ENCODE peak calls at places on chromosomes 12 and 14, in six cellular contexts. R is GM12891, F is H1, G is GM12878, K is K562, J is HepG2. H is an unnamed sample.

GRCh38 chr12:108600702-108601007 is 2.8 kb upstream of the TMEM119 start:
- DNase-seq in R (no peak), F (no peak), G (no peak), K (no peak), J (no peak), H (no peak)

GRCh38 chr14:50139192-50139591 is 22.8 kb upstream of the VCPKMT start:
- DNase-seq in F (no peak), G (no peak), J (no peak), K (no peak), R (no peak), H (no peak)

GRCh38 chr12:53046655-53047220 is 3.1 kb upstream of the TNS2 start:
- DNase-seq in J (peak), K (no peak), F (no peak), G (no peak), R (no peak), H (peak)

GRCh38 chr14:61527325-61528100 is 167.8 kb upstream of the HIF1A start:
- DNase-seq in G (no peak), K (peak), J (peak), F (no peak), R (no peak), H (no peak)

GRCh38 chr12:48978291-48978740 is at the start of gene WNT1:
- DNase-seq in J (no peak), F (peak), K (no peak), G (no peak), R (no peak), H (no peak)

GRCh38 chr12:3473844-3474243 is 17.2 kb upstream of the PRMT8 start:
- DNase-seq in F (no peak), J (no peak), G (no peak), R (no peak), K (no peak), H (no peak)

GRCh38 chr14:88323520-88324199 is 591 bp upstream of the KCNK10 start:
- DNase-seq in J (no peak), F (peak), K (no peak), R (peak), G (no peak), H (peak)

GRCh38 chr12:92466391-92467305 is 236.1 kb upstream of the PLEKHG7 start:
- DNase-seq in R (no peak), J (no peak), G (peak), F (peak), K (no peak), H (no peak)

GRCh38 chr12:6285063-6285477 is 25.4 kb upstream of the PLEKHG6 start:
- DNase-seq in G (no peak), J (peak), R (peak), K (peak), F (peak), H (peak)

GRCh38 chr14:88233915-88234314 is 89.2 kb downstream of the KCNK10 start:
- DNase-seq in J (peak), R (no peak), G (no peak), F (no peak), K (peak), H (no peak)

GRCh38 chr12:9120487-9121184 is 4.9 kb upstream of the A2M start:
- DNase-seq in G (no peak), F (no peak), K (no peak), J (no peak), R (no peak), H (no peak)

GRCh38 chr12:88334271-88334670 is 192.2 kb downstream of the TMTC3 start:
- DNase-seq in R (no peak), G (peak), J (no peak), K (no peak), F (no peak), H (no peak)
- TF ChIP-seq TAF1 in R (no peak), G (no peak), J (no peak), K (no peak), F (no peak), H (no peak)

DNA sequence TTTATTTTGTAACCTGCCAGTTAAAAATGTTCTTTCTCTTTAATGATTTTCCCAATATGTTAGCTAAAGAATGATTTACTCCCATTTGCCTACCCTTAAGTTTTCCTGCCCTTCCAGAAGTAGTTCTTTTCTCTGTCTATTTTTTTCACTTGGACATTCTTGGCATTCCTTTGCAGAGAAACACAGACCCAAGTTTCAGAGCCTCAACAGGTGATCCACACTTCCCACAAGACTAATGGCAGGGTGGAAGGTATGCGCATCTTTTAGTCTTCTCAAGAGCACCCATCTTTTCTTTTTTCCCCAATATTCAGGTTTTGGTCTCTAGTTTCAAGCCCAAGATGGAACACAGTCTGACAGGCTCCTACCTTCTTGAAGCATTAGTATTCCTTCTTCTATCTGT is 420.7 kb downstream of the ADAMTS20 start:
- DNase-seq in J (no peak), K (no peak), G (no peak), R (no peak), F (no peak), H (no peak)
- TF ChIP-seq POLR2AphosphoS5 in J (no peak), K (no peak), G (no peak), R (no peak), F (no peak), H (no peak)

DNA sequence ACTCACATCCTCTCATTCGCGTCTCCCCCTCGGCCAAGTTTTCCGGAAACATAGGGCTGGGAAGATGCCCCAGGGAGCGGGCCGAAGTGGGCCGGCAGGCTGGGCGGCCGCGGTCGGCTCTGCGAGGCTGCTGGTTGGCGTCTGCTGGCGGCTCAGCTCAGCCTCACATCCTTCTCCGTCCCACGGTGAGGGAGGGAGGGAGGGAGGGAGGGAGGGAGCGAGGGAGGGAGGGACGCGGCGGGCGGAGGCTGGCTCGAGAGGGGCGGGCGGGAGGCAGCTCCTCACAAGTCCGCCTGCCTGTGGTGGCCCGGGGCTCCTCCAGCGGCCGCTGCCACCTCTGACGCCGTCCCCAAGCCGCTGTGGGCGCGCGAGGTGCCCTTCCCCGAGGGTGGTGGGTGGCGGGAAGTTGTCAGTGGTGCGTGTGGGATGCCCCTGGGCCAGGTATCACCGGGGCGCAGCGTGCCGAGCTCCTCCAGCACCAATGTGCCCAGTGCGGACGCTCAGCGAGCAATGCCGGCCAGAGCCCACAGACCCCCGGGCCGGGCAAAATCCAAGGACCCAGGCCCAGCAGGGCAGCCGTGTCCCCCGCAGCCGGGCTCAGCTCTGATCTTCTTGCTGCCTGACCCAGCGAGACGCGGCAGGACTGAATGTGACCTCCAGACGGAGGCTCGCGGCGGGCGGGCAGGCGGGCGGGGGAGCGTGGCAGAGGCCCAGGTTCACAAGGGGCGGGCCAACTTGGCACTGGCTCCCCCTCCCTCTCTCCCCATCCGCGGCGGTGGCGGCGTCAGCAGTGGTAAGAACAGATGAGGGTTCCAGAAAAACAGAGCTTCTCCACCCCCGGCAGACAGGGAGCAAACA is 94.0 kb downstream of the RFLNA start:
- DNase-seq in R (no peak), K (no peak), G (no peak), F (peak), J (peak), H (no peak)
- TF ChIP-seq POLR2A in R (no peak), K (no peak), G (no peak), F (no peak), J (peak), H (no peak)

DNA sequence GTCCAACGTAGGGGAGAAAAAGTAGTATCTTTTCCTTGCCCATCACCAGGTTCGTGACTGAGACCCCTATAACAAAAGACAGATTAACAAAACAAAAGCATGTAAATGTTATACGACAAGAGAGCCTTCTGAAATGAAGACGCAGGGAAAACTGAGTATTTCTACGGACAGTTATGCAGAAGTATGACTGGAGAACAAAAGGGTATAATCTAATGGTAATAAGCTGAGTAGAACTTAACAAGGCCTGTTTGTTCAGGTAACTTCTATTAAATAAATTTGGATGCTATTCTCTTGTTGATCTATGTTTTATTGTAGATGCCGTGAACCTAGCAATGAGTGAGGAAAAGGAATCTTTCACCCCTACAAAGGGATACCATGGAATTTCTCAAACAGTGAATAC is 3.0 kb upstream of the CLEC7A start:
- DNase-seq in K (no peak), F (no peak), G (no peak), J (no peak), R (no peak), H (no peak)
- TF ChIP-seq TAF1 in K (no peak), F (no peak), G (no peak), J (no peak), R (no peak), H (no peak)

GRCh38 chr12:110533607-110534006 is 31.5 kb downstream of the RAD9B start:
- DNase-seq in F (no peak), G (no peak), R (no peak), K (no peak), J (peak), H (no peak)
- TF ChIP-seq POLR2AphosphoS5 in F (no peak), G (no peak), R (no peak), K (no peak), J (no peak), H (no peak)

GRCh38 chr12:54384591-54385041 is at the start of gene ZNF385A:
- DNase-seq in J (no peak), R (no peak), F (no peak), G (no peak), K (no peak), H (no peak)
- TF ChIP-seq POLR2A in J (no peak), R (no peak), F (no peak), G (no peak), K (no peak), H (no peak)

DNA sequence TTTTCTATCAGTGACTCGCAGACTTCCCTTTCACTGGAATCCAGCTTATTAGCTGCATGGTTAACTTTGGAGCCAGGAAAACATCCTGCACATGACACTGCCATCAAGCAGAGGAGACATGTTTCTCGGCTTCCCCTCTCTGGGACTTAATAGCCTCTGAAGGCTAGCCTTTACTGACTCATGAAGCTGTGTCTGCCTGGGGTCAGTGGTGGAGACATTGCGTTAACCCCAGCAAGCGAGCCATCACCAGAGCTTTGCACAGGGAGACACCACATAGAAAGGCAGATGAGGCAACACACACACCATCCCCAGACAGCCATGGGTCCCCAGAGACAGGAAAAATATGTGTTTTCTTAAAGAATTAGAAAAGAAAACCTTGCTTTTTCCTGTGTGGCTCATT is 127.0 kb upstream of the PRICKLE1 start:
- DNase-seq in F (no peak), G (no peak), K (no peak), J (no peak), R (no peak), H (no peak)
- TF ChIP-seq TAF1 in F (no peak), G (no peak), K (no peak), J (no peak), R (no peak), H (no peak)

GRCh38 chr14:23513466-23514008 is 38.0 kb downstream of the ZFHX2 start:
- DNase-seq in R (no peak), J (no peak), F (no peak), K (no peak), G (no peak), H (no peak)
- TF ChIP-seq POLR2AphosphoS5 in R (no peak), J (no peak), F (no peak), K (no peak), G (no peak), H (no peak)

H was measured in GM12892.